ENCODE peak calls at places on chromosomes 2 and 18, in ten cellular contexts. X is suprapubic skin, T is A549, I is HCT116, F is prostate gland, Y is heart left ventricle, C is esophagus squamous epithelium, D is NB4, E is sigmoid colon, K is gastrocnemius medialis. M is an unnamed sample.

GRCh38 chr2:55047677-55048299 is 2.5 kb downstream of the RTN4 start:
- DNase-seq in X (no peak), T (no peak), I (no peak), F (peak; percentile 29), Y (no peak), C (no peak), D (peak; percentile 88), E (no peak), K (no peak), M (no peak)

GRCh38 chr2:43230481-43230880 is 4.1 kb upstream of the ZFP36L2 start:
- DNase-seq in X (no peak), T (no peak), I (no peak), F (no peak), Y (no peak), C (no peak), D (no peak), E (no peak), K (no peak), M (no peak)

GRCh38 chr2:105641389-105641811 is 103.3 kb upstream of the NCK2 start:
- DNase-seq in X (no peak), T (no peak), I (no peak), F (no peak), Y (peak; percentile 22), C (no peak), D (no peak), E (no peak), K (peak; percentile 15), M (peak; percentile 37)

GRCh38 chr18:45621068-45621511 is 5.8 kb downstream of the SLC14A2 start:
- DNase-seq in X (peak; percentile 73), T (peak; percentile 34), I (peak; percentile 28), F (no peak), Y (peak; percentile 32), C (no peak), D (peak; percentile 57), E (no peak), K (peak; percentile 23), M (no peak)

GRCh38 chr2:27996156-27996920 is 105.8 kb downstream of the BABAM2 start:
- DNase-seq in X (no peak), T (no peak), I (no peak), F (no peak), Y (no peak), C (no peak), D (no peak), E (no peak), K (no peak), M (no peak)

GRCh38 chr2:145598434-145598833 is 1078.5 kb upstream of the ZEB2 start:
- DNase-seq in X (no peak), T (no peak), I (no peak), F (no peak), Y (no peak), C (no peak), D (no peak), E (no peak), K (no peak), M (no peak)

GRCh38 chr2:25176138-25176537 is 7.8 kb upstream of the POMC start:
- DNase-seq in X (no peak), T (no peak), I (no peak), F (no peak), Y (no peak), C (no peak), D (no peak), E (no peak), K (no peak), M (no peak)

GRCh38 chr2:219495531-219496122 is 3.1 kb upstream of the GMPPA start:
- DNase-seq in X (no peak), T (peak; percentile 82), I (peak; percentile 64), F (no peak), Y (peak; percentile 67), C (no peak), D (peak; percentile 82), E (peak; percentile 84), K (peak; percentile 78), M (no peak)

DNA sequence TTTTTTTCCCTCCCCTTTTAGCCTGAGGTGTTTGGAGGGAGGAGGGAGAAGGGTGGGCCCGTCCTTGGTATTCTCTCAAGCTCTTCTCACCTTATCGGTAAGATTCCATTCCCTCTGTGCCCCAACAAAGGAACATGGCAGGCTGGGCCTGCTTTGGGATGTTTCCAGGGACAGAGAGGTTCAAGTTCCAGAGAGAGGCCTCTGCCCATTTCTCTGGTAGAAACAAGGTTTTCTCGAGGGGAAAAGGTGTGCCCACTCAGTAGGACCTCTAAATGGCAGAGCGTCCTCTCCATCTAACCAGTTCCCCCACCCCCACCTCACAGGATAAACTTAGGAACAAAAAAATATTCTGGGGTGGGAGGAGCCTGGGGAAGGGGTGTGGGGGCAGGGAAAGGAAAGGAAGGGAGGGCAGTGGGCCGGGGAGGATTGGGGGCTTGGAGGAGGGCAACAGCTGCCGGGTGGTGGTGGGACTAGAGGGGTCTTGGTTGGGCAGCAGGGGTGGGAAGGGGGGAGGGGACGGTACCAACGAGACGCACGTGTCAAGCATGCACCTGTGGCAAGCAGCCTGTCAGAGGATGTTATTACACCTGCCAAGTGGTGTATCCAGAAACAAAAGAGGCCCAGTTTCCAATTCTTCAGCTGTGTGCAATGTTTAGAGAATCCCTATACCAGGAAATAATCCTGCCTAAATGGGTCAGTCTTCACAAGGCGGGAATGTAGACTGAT is 2.1 kb downstream of the PCBP1 start:
- DNase-seq in X (no peak), T (peak; percentile 39), I (no peak), F (no peak), Y (peak; percentile 37), C (no peak), D (peak; percentile 58), E (peak; percentile 69), K (peak; percentile 69), M (no peak)
- TF ChIP-seq POLR2A in X (no peak), T (no peak), I (peak; percentile 42), F (peak; percentile 44), Y (no peak), C (no peak), D (peak; percentile 3), E (no peak), K (peak; percentile 44), M (no peak)

GRCh38 chr18:61991201-61991600 is 98.4 kb upstream of the RNF152 start:
- DNase-seq in X (no peak), T (no peak), I (no peak), F (no peak), Y (no peak), C (no peak), D (no peak), E (no peak), K (no peak), M (no peak)

GRCh38 chr18:61992923-61993322 is 100.1 kb upstream of the RNF152 start:
- DNase-seq in X (no peak), T (no peak), I (no peak), F (no peak), Y (no peak), C (no peak), D (peak; percentile 29), E (no peak), K (no peak), M (no peak)

GRCh38 chr18:61993831-61994230 is 101.0 kb upstream of the RNF152 start:
- DNase-seq in X (no peak), T (no peak), I (no peak), F (no peak), Y (no peak), C (no peak), D (no peak), E (no peak), K (no peak), M (no peak)

GRCh38 chr18:61991836-61992235 is 99.0 kb upstream of the RNF152 start:
- DNase-seq in X (no peak), T (no peak), I (no peak), F (no peak), Y (no peak), C (no peak), D (no peak), E (no peak), K (no peak), M (no peak)

DNA sequence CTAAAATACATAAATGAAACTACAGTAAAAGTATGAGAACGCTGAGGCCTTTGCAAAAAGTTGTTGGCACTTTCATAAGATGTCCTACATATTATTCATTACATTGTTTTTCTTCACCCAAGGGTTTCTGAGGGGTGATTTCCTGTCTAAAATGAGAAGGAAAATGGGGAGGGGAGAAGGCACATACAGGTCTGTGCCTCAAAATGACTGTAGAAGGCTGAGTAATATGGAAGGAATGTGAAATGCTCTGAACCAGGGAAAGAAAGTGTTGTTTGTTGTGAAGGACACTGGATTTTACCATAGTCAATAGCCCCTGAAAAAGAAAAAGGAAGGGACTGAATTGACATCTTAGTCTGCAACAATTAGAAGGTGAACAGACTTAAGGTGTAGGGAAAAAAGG is 99.5 kb upstream of the RNF152 start:
- DNase-seq in X (no peak), T (no peak), I (peak; percentile 35), F (no peak), Y (no peak), C (no peak), D (no peak), E (no peak), K (no peak), M (no peak)
- TF ChIP-seq POLR2A in X (no peak), T (no peak), I (no peak), F (no peak), Y (no peak), C (no peak), D (no peak), E (no peak), K (no peak), M (no peak)

DNA sequence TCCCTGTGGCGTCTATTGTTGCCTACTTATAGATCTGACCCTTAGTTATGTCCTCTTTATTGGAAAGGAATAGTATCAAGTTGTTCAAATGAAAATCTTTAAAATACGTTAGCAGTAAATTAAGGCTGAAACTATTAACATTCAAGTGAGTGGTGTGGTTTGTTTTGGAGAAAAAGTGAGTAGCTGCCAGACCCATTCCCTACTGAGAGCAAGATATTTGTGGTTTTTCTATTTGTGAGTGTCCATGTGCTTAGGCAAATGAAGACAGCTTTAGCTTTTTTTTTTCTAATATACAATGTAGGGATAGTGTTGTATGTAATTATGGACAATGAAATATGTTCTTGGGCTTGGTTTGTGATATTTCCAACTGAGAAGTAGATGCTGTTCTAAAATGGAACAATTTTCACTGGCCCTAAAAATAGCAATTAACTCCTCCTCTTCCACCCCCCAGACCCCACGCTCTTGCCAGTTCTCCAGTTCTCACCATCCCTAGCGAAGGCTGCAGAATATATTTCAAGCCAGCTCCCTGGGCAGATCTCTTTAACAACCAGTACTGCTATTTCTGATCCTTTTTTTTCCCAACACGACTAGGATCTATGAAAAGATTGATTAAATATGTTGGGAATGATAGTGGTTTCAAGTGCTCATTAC is 83.1 kb downstream of the CCDC85A start:
- DNase-seq in X (no peak), T (no peak), I (no peak), F (no peak), Y (no peak), C (no peak), D (no peak), E (no peak), K (no peak), M (no peak)
- TF ChIP-seq POLR2A in X (no peak), T (no peak), I (no peak), F (no peak), Y (no peak), C (no peak), D (no peak), E (no peak), K (no peak), M (no peak)

DNA sequence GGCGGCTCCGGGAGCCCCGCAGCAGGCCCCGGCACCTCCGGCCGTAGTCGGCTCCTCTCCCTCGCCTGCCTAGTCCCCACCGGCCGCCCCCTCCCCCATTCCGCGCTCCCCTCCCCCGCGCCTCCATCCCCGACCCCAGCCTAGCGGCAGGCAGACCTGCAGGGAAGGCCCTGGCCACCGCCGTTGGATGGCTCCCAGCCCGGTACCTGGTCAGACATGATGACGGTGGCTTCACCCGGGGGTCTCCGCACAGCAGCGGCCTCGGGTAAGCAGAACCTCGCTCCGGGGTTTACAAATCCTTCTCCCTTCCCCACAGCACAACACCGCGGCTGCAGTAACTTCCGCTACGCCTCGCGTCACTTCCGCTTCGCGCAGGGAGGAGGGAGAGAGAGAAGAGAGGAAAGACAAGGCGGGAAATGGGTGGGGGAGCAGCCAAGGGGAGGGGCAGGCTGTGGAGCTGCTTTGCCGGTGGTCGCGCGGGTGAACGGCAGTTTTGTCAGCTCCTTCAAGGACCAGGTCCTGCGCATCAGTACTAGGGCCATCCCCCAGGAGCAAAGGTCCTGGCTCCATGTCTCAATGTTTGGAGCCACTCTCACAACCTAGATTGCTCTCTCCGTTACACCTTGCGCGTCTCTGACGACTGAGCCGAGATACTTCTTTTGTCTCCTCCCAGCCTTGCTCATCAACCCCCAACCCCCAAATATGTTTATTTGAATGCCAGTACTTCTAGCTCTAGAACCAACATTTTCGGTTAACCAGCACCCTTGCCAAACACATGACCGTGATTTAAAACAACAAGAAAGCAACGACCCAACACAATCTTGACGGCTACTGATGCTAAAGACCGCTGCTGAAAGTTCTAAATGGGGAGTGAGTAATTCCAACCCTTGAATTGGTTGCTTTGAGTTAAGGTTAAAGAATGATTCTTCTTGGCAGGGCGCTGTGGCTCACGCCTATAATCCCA is at the start of gene SUMO1:
- DNase-seq in X (peak; percentile 94), T (peak; percentile 87), I (peak; percentile 69), F (peak; percentile 86), Y (peak; percentile 91), C (peak; percentile 36), D (peak; percentile 97), E (peak; percentile 93), K (peak; percentile 86), M (no peak)
- TF ChIP-seq POLR2A in X (no peak), T (peak; percentile 83), I (peak; percentile 71), F (peak; percentile 68), Y (peak; percentile 51), C (no peak), D (peak; percentile 80), E (peak; percentile 44), K (peak; percentile 70), M (peak; percentile 38)

M was measured in vagina.